ENCODE peak calls at places on chromosomes 12 and 14, in eight cellular contexts. One of them, this sample, is unnamed.

GRCh38 chr14:22641851-22642250 is 2.3 kb downstream of the OR6J1 start:
- DNase-seq in pancreas: no peak
- DNase-seq in choroid plexus epithelial cell: no peak
- DNase-seq in lower lobe of right lung: no peak
- DNase-seq in mesothelial cell of epicardium: no peak
- DNase-seq in left ventricle myocardium inferior: no peak
- DNase-seq in HCT116: no peak
- DNase-seq in nephron progenitor cell: no peak
- DNase-seq in this sample: no peak

GRCh38 chr12:58537278-58537677 is 383.0 kb downstream of the LRIG3 start:
- DNase-seq in choroid plexus epithelial cell: peak; percentile 90
- DNase-seq in lower lobe of right lung: no peak
- DNase-seq in HCT116: no peak
- DNase-seq in left ventricle myocardium inferior: no peak
- DNase-seq in mesothelial cell of epicardium: no peak
- DNase-seq in nephron progenitor cell: no peak
- DNase-seq in pancreas: no peak
- DNase-seq in this sample: no peak

GRCh38 chr12:91628656-91629055 is 446.0 kb upstream of the DCN start:
- DNase-seq in left ventricle myocardium inferior: no peak
- DNase-seq in mesothelial cell of epicardium: no peak
- DNase-seq in HCT116: no peak
- DNase-seq in nephron progenitor cell: no peak
- DNase-seq in pancreas: no peak
- DNase-seq in choroid plexus epithelial cell: no peak
- DNase-seq in lower lobe of right lung: no peak
- DNase-seq in this sample: no peak

GRCh38 chr12:90729741-90730140 is 225.2 kb downstream of the CCER1 start:
- DNase-seq in pancreas: no peak
- DNase-seq in lower lobe of right lung: no peak
- DNase-seq in left ventricle myocardium inferior: no peak
- DNase-seq in HCT116: peak; percentile 38
- DNase-seq in nephron progenitor cell: no peak
- DNase-seq in choroid plexus epithelial cell: peak; percentile 45
- DNase-seq in mesothelial cell of epicardium: no peak
- DNase-seq in this sample: no peak

GRCh38 chr12:47207005-47207717 is 127.4 kb upstream of the AMIGO2 start:
- DNase-seq in choroid plexus epithelial cell: no peak
- DNase-seq in mesothelial cell of epicardium: no peak
- DNase-seq in lower lobe of right lung: peak; percentile 76
- DNase-seq in nephron progenitor cell: no peak
- DNase-seq in HCT116: no peak
- DNase-seq in pancreas: no peak
- DNase-seq in left ventricle myocardium inferior: no peak
- DNase-seq in this sample: no peak

GRCh38 chr12:104457746-104458644 is 1.2 kb downstream of the CHST11 start:
- DNase-seq in choroid plexus epithelial cell: no peak
- DNase-seq in HCT116: no peak
- DNase-seq in left ventricle myocardium inferior: peak; percentile 23
- DNase-seq in mesothelial cell of epicardium: no peak
- DNase-seq in lower lobe of right lung: peak; percentile 63
- DNase-seq in pancreas: peak; percentile 76
- DNase-seq in nephron progenitor cell: peak; percentile 44
- DNase-seq in this sample: no peak

GRCh38 chr12:64673490-64674169 is 63.3 kb downstream of the RASSF3 start:
- DNase-seq in mesothelial cell of epicardium: no peak
- DNase-seq in choroid plexus epithelial cell: peak; percentile 70
- DNase-seq in HCT116: no peak
- DNase-seq in pancreas: no peak
- DNase-seq in lower lobe of right lung: no peak
- DNase-seq in nephron progenitor cell: no peak
- DNase-seq in left ventricle myocardium inferior: no peak
- DNase-seq in this sample: no peak

GRCh38 chr14:77142289-77142814 is 761 bp upstream of the ZDHHC22 start:
- DNase-seq in mesothelial cell of epicardium: no peak
- DNase-seq in pancreas: peak; percentile 10
- DNase-seq in nephron progenitor cell: no peak
- DNase-seq in lower lobe of right lung: no peak
- DNase-seq in choroid plexus epithelial cell: no peak
- DNase-seq in left ventricle myocardium inferior: no peak
- DNase-seq in HCT116: no peak
- DNase-seq in this sample: no peak

GRCh38 chr12:22514875-22515274 is 29.5 kb downstream of the C2CD5 start:
- DNase-seq in lower lobe of right lung: no peak
- DNase-seq in pancreas: no peak
- DNase-seq in choroid plexus epithelial cell: no peak
- DNase-seq in left ventricle myocardium inferior: no peak
- DNase-seq in HCT116: no peak
- DNase-seq in mesothelial cell of epicardium: no peak
- DNase-seq in nephron progenitor cell: no peak
- DNase-seq in this sample: no peak

GRCh38 chr14:65637780-65638179 is 225.2 kb downstream of the FUT8 start:
- DNase-seq in mesothelial cell of epicardium: no peak
- DNase-seq in HCT116: no peak
- DNase-seq in choroid plexus epithelial cell: no peak
- DNase-seq in nephron progenitor cell: no peak
- DNase-seq in left ventricle myocardium inferior: no peak
- DNase-seq in pancreas: no peak
- DNase-seq in lower lobe of right lung: no peak
- DNase-seq in this sample: no peak

GRCh38 chr14:61860294-61860918 is 98.2 kb downstream of the SNAPC1 start:
- DNase-seq in nephron progenitor cell: peak; percentile 64
- DNase-seq in left ventricle myocardium inferior: peak; percentile 36
- DNase-seq in pancreas: peak; percentile 73
- DNase-seq in choroid plexus epithelial cell: peak; percentile 71
- DNase-seq in mesothelial cell of epicardium: no peak
- DNase-seq in lower lobe of right lung: no peak
- DNase-seq in HCT116: peak; percentile 23
- DNase-seq in this sample: no peak

GRCh38 chr12:65840793-65841670 is 16.7 kb downstream of the HMGA2 start:
- DNase-seq in mesothelial cell of epicardium: no peak
- DNase-seq in nephron progenitor cell: no peak
- DNase-seq in left ventricle myocardium inferior: no peak
- DNase-seq in lower lobe of right lung: no peak
- DNase-seq in choroid plexus epithelial cell: no peak
- DNase-seq in pancreas: no peak
- DNase-seq in HCT116: no peak
- DNase-seq in this sample: no peak

GRCh38 chr12:113786107-113786506 is 180.0 kb downstream of the RBM19 start:
- DNase-seq in pancreas: no peak
- DNase-seq in nephron progenitor cell: no peak
- DNase-seq in choroid plexus epithelial cell: no peak
- DNase-seq in lower lobe of right lung: no peak
- DNase-seq in mesothelial cell of epicardium: no peak
- DNase-seq in HCT116: no peak
- DNase-seq in left ventricle myocardium inferior: no peak
- DNase-seq in this sample: no peak

GRCh38 chr14:29216316-29216715 is 449.7 kb downstream of the FOXG1 start:
- DNase-seq in lower lobe of right lung: no peak
- DNase-seq in choroid plexus epithelial cell: no peak
- DNase-seq in HCT116: no peak
- DNase-seq in nephron progenitor cell: no peak
- DNase-seq in pancreas: no peak
- DNase-seq in mesothelial cell of epicardium: no peak
- DNase-seq in left ventricle myocardium inferior: no peak
- DNase-seq in this sample: no peak

GRCh38 chr12:12158858-12159257 is 88.1 kb downstream of the BCL2L14 start:
- DNase-seq in nephron progenitor cell: no peak
- DNase-seq in choroid plexus epithelial cell: no peak
- DNase-seq in HCT116: no peak
- DNase-seq in lower lobe of right lung: no peak
- DNase-seq in pancreas: no peak
- DNase-seq in left ventricle myocardium inferior: peak; percentile 25
- DNase-seq in mesothelial cell of epicardium: no peak
- DNase-seq in this sample: no peak

GRCh38 chr14:50875359-50876090 is 3.7 kb downstream of the ABHD12B start:
- DNase-seq in left ventricle myocardium inferior: no peak
- DNase-seq in mesothelial cell of epicardium: no peak
- DNase-seq in choroid plexus epithelial cell: peak; percentile 63
- DNase-seq in lower lobe of right lung: no peak
- DNase-seq in pancreas: no peak
- DNase-seq in HCT116: no peak
- DNase-seq in nephron progenitor cell: no peak
- DNase-seq in this sample: no peak

GRCh38 chr12:74552201-74552600 is 14.6 kb downstream of the ATXN7L3B start:
- DNase-seq in mesothelial cell of epicardium: no peak
- DNase-seq in lower lobe of right lung: no peak
- DNase-seq in choroid plexus epithelial cell: peak; percentile 5
- DNase-seq in pancreas: no peak
- DNase-seq in nephron progenitor cell: no peak
- DNase-seq in left ventricle myocardium inferior: no peak
- DNase-seq in HCT116: no peak
- DNase-seq in this sample: no peak

GRCh38 chr12:91182664-91183455 is at the start of gene DCN:
- DNase-seq in mesothelial cell of epicardium: no peak
- DNase-seq in choroid plexus epithelial cell: peak; percentile 65
- DNase-seq in nephron progenitor cell: no peak
- DNase-seq in lower lobe of right lung: no peak
- DNase-seq in left ventricle myocardium inferior: no peak
- DNase-seq in HCT116: no peak
- DNase-seq in pancreas: no peak
- DNase-seq in this sample: no peak

GRCh38 chr12:102946042-102946441 is 11.4 kb upstream of the ASCL1 start:
- DNase-seq in left ventricle myocardium inferior: no peak
- DNase-seq in choroid plexus epithelial cell: no peak
- DNase-seq in pancreas: no peak
- DNase-seq in lower lobe of right lung: no peak
- DNase-seq in mesothelial cell of epicardium: no peak
- DNase-seq in HCT116: no peak
- DNase-seq in nephron progenitor cell: no peak
- DNase-seq in this sample: no peak

GRCh38 chr14:61467281-61467680 is 145.9 kb downstream of the PRKCH start:
- DNase-seq in mesothelial cell of epicardium: no peak
- DNase-seq in left ventricle myocardium inferior: no peak
- DNase-seq in lower lobe of right lung: no peak
- DNase-seq in nephron progenitor cell: no peak
- DNase-seq in pancreas: no peak
- DNase-seq in HCT116: no peak
- DNase-seq in choroid plexus epithelial cell: no peak
- DNase-seq in this sample: no peak

GRCh38 chr12:1131811-1132224 is 140.8 kb downstream of the ERC1 start:
- DNase-seq in pancreas: no peak
- DNase-seq in mesothelial cell of epicardium: no peak
- DNase-seq in left ventricle myocardium inferior: no peak
- DNase-seq in choroid plexus epithelial cell: no peak
- DNase-seq in lower lobe of right lung: no peak
- DNase-seq in HCT116: no peak
- DNase-seq in nephron progenitor cell: no peak
- DNase-seq in this sample: no peak

GRCh38 chr12:27906658-27907473 is 65.7 kb downstream of the PTHLH start:
- DNase-seq in choroid plexus epithelial cell: peak; percentile 37
- DNase-seq in HCT116: no peak
- DNase-seq in pancreas: no peak
- DNase-seq in nephron progenitor cell: no peak
- DNase-seq in mesothelial cell of epicardium: no peak
- DNase-seq in left ventricle myocardium inferior: no peak
- DNase-seq in lower lobe of right lung: no peak
- DNase-seq in this sample: peak; percentile 62

GRCh38 chr14:77988096-77988870 is 181.9 kb upstream of the NRXN3 start:
- DNase-seq in nephron progenitor cell: no peak
- DNase-seq in lower lobe of right lung: no peak
- DNase-seq in mesothelial cell of epicardium: no peak
- DNase-seq in choroid plexus epithelial cell: no peak
- DNase-seq in HCT116: no peak
- DNase-seq in left ventricle myocardium inferior: no peak
- DNase-seq in pancreas: no peak
- DNase-seq in this sample: no peak

GRCh38 chr14:69887740-69888657 is 8.8 kb downstream of the SMOC1 start:
- DNase-seq in lower lobe of right lung: no peak
- DNase-seq in pancreas: no peak
- DNase-seq in choroid plexus epithelial cell: peak; percentile 67
- DNase-seq in left ventricle myocardium inferior: no peak
- DNase-seq in mesothelial cell of epicardium: no peak
- DNase-seq in HCT116: no peak
- DNase-seq in nephron progenitor cell: no peak
- DNase-seq in this sample: no peak
- TF ChIP-seq CTCF in lower lobe of right lung: no peak
- TF ChIP-seq CTCF in pancreas: no peak
- TF ChIP-seq CTCF in choroid plexus epithelial cell: peak; percentile 37
- TF ChIP-seq CTCF in left ventricle myocardium inferior: no peak
- TF ChIP-seq CTCF in mesothelial cell of epicardium: no peak
- TF ChIP-seq CTCF in HCT116: no peak
- TF ChIP-seq CTCF in nephron progenitor cell: no peak
- TF ChIP-seq CTCF in this sample: no peak

DNA sequence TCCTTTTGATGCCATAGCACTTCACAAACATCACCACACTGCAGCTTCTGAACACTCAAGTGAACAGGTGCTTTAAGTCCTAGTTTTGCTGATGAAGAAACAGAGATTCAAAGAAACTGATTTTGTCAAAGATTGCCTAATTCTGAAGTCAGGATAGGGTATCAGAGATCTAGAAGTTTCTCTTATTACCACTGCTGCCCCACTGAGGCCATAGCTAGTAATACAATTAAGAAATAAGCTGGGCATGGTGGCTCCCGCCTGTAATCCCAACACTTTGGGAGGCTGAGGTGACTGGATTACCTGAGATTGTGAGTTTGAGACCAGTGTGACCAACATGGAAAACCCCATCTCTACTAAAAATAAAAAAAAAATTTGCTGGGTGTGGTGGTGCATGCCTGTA is 458.3 kb upstream of the SEL1L start:
- DNase-seq in left ventricle myocardium inferior: no peak
- DNase-seq in HCT116: no peak
- DNase-seq in pancreas: no peak
- DNase-seq in nephron progenitor cell: no peak
- DNase-seq in mesothelial cell of epicardium: no peak
- DNase-seq in lower lobe of right lung: no peak
- DNase-seq in choroid plexus epithelial cell: peak; percentile 5
- DNase-seq in this sample: no peak
- TF ChIP-seq CTCF in left ventricle myocardium inferior: peak; percentile 19
- TF ChIP-seq CTCF in HCT116: no peak
- TF ChIP-seq CTCF in pancreas: no peak
- TF ChIP-seq CTCF in nephron progenitor cell: peak; percentile 18
- TF ChIP-seq CTCF in mesothelial cell of epicardium: no peak
- TF ChIP-seq CTCF in lower lobe of right lung: no peak
- TF ChIP-seq CTCF in choroid plexus epithelial cell: peak; percentile 25
- TF ChIP-seq CTCF in this sample: no peak

GRCh38 chr12:93902736-93903562 is 225.8 kb downstream of the CRADD start:
- DNase-seq in mesothelial cell of epicardium: no peak
- DNase-seq in HCT116: no peak
- DNase-seq in lower lobe of right lung: no peak
- DNase-seq in pancreas: no peak
- DNase-seq in left ventricle myocardium inferior: no peak
- DNase-seq in nephron progenitor cell: no peak
- DNase-seq in choroid plexus epithelial cell: no peak
- DNase-seq in this sample: no peak
- TF ChIP-seq CTCF in mesothelial cell of epicardium: no peak
- TF ChIP-seq CTCF in HCT116: no peak
- TF ChIP-seq CTCF in lower lobe of right lung: no peak
- TF ChIP-seq CTCF in pancreas: no peak
- TF ChIP-seq CTCF in left ventricle myocardium inferior: no peak
- TF ChIP-seq CTCF in nephron progenitor cell: no peak
- TF ChIP-seq CTCF in choroid plexus epithelial cell: no peak
- TF ChIP-seq CTCF in this sample: no peak

DNA sequence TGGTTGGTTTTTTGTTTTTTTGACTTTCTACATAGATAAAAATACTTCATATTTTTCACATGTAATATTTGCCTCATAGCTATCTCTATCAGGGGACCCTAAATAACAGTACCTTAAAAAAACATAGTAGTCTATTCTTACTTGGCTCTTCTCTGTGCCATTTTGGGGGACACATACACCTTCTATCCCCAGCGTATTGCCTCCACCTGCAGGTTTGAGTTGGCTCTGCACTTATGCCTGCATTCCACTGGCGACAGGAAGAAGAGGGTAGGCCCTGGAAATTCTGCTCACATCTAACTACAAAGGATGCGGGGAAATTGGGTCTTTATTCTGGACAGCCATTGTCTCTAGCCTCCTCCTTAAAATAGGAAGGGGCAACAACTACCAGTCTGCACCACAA is 13.8 kb upstream of the IFI27L2 start:
- DNase-seq in nephron progenitor cell: peak; percentile 20
- DNase-seq in pancreas: no peak
- DNase-seq in choroid plexus epithelial cell: peak; percentile 21
- DNase-seq in lower lobe of right lung: no peak
- DNase-seq in mesothelial cell of epicardium: no peak
- DNase-seq in HCT116: peak; percentile 29
- DNase-seq in left ventricle myocardium inferior: no peak
- DNase-seq in this sample: no peak
- TF ChIP-seq CTCF in nephron progenitor cell: peak; percentile 51
- TF ChIP-seq CTCF in pancreas: no peak
- TF ChIP-seq CTCF in choroid plexus epithelial cell: peak; percentile 54
- TF ChIP-seq CTCF in lower lobe of right lung: no peak
- TF ChIP-seq CTCF in mesothelial cell of epicardium: peak; percentile 20
- TF ChIP-seq CTCF in HCT116: peak; percentile 67
- TF ChIP-seq CTCF in left ventricle myocardium inferior: peak; percentile 39
- TF ChIP-seq CTCF in this sample: peak; percentile 6